ENCODE peak calls at places on chromosomes 16 and 17, in ten cellular contexts. One of them, this sample, is unnamed. For H3K27me3, the result is how much of the 10 kb centered on the place peaks cover.

GRCh38 chr16:80034469-80034826 is 433.9 kb upstream of the MAF start:
- DNase-seq in heart right ventricle: no peak
- DNase-seq in ovary: no peak
- DNase-seq in spleen: no peak
- DNase-seq in pancreas: no peak
- DNase-seq in effector memory CD4-positive, alpha-beta T cell: no peak
- DNase-seq in neural progenitor cell: no peak
- DNase-seq in fibroblast of lung: no peak
- DNase-seq in mesendoderm: no peak
- DNase-seq in tibial artery: no peak
- DNase-seq in this sample: no peak

GRCh38 chr17:78829477-78829876 is 11.1 kb downstream of the USP36 start:
- DNase-seq in mesendoderm: no peak
- DNase-seq in ovary: no peak
- DNase-seq in spleen: no peak
- DNase-seq in heart right ventricle: no peak
- DNase-seq in neural progenitor cell: no peak
- DNase-seq in fibroblast of lung: no peak
- DNase-seq in pancreas: no peak
- DNase-seq in effector memory CD4-positive, alpha-beta T cell: no peak
- DNase-seq in tibial artery: no peak
- DNase-seq in this sample: no peak

GRCh38 chr17:57925361-57925990 is 29.7 kb downstream of the CUEDC1 start:
- DNase-seq in tibial artery: no peak
- DNase-seq in heart right ventricle: no peak
- DNase-seq in neural progenitor cell: peak
- DNase-seq in fibroblast of lung: no peak
- DNase-seq in ovary: no peak
- DNase-seq in mesendoderm: no peak
- DNase-seq in pancreas: no peak
- DNase-seq in spleen: no peak
- DNase-seq in effector memory CD4-positive, alpha-beta T cell: no peak
- DNase-seq in this sample: no peak

GRCh38 chr17:41287050-41287449 is 11.6 kb downstream of the KRTAP9-7 start:
- DNase-seq in spleen: no peak
- DNase-seq in ovary: no peak
- DNase-seq in mesendoderm: no peak
- DNase-seq in neural progenitor cell: no peak
- DNase-seq in tibial artery: no peak
- DNase-seq in pancreas: no peak
- DNase-seq in fibroblast of lung: no peak
- DNase-seq in heart right ventricle: no peak
- DNase-seq in effector memory CD4-positive, alpha-beta T cell: no peak
- DNase-seq in this sample: no peak

GRCh38 chr17:81549826-81550225 is 2.3 kb downstream of the FAAP100 start:
- DNase-seq in spleen: no peak
- DNase-seq in tibial artery: no peak
- DNase-seq in fibroblast of lung: no peak
- DNase-seq in heart right ventricle: no peak
- DNase-seq in ovary: no peak
- DNase-seq in neural progenitor cell: no peak
- DNase-seq in pancreas: peak
- DNase-seq in mesendoderm: no peak
- DNase-seq in effector memory CD4-positive, alpha-beta T cell: no peak
- DNase-seq in this sample: no peak

GRCh38 chr17:67165201-67165600 is 79.8 kb downstream of the HELZ start:
- DNase-seq in ovary: no peak
- DNase-seq in pancreas: no peak
- DNase-seq in spleen: no peak
- DNase-seq in tibial artery: no peak
- DNase-seq in mesendoderm: no peak
- DNase-seq in neural progenitor cell: no peak
- DNase-seq in fibroblast of lung: no peak
- DNase-seq in heart right ventricle: peak
- DNase-seq in effector memory CD4-positive, alpha-beta T cell: no peak
- DNase-seq in this sample: no peak

GRCh38 chr16:50315346-50315997 is 49.1 kb downstream of the ADCY7 start:
- DNase-seq in pancreas: no peak
- DNase-seq in fibroblast of lung: peak
- DNase-seq in ovary: no peak
- DNase-seq in spleen: peak
- DNase-seq in heart right ventricle: no peak
- DNase-seq in mesendoderm: no peak
- DNase-seq in neural progenitor cell: no peak
- DNase-seq in effector memory CD4-positive, alpha-beta T cell: no peak
- DNase-seq in tibial artery: peak
- DNase-seq in this sample: no peak

GRCh38 chr16:89023621-89024511 is 46.9 kb upstream of the CBFA2T3 start:
- DNase-seq in mesendoderm: no peak
- DNase-seq in pancreas: peak
- DNase-seq in fibroblast of lung: no peak
- DNase-seq in spleen: peak
- DNase-seq in heart right ventricle: no peak
- DNase-seq in tibial artery: no peak
- DNase-seq in neural progenitor cell: no peak
- DNase-seq in effector memory CD4-positive, alpha-beta T cell: no peak
- DNase-seq in ovary: no peak
- DNase-seq in this sample: no peak

GRCh38 chr17:49692751-49693150 is 14.9 kb upstream of the SPOP start:
- DNase-seq in tibial artery: no peak
- DNase-seq in neural progenitor cell: no peak
- DNase-seq in ovary: no peak
- DNase-seq in effector memory CD4-positive, alpha-beta T cell: no peak
- DNase-seq in pancreas: no peak
- DNase-seq in fibroblast of lung: no peak
- DNase-seq in mesendoderm: no peak
- DNase-seq in spleen: no peak
- DNase-seq in heart right ventricle: no peak
- DNase-seq in this sample: no peak

GRCh38 chr17:49691086-49691676 is 13.3 kb upstream of the SPOP start:
- DNase-seq in effector memory CD4-positive, alpha-beta T cell: no peak
- DNase-seq in ovary: no peak
- DNase-seq in neural progenitor cell: no peak
- DNase-seq in tibial artery: peak
- DNase-seq in pancreas: no peak
- DNase-seq in fibroblast of lung: peak
- DNase-seq in mesendoderm: no peak
- DNase-seq in heart right ventricle: peak
- DNase-seq in spleen: no peak
- DNase-seq in this sample: no peak

GRCh38 chr17:49690256-49690655 is 12.4 kb upstream of the SPOP start:
- DNase-seq in pancreas: no peak
- DNase-seq in fibroblast of lung: no peak
- DNase-seq in neural progenitor cell: no peak
- DNase-seq in tibial artery: no peak
- DNase-seq in ovary: no peak
- DNase-seq in effector memory CD4-positive, alpha-beta T cell: no peak
- DNase-seq in mesendoderm: no peak
- DNase-seq in spleen: no peak
- DNase-seq in heart right ventricle: no peak
- DNase-seq in this sample: no peak

GRCh38 chr17:49691677-49692191 is 13.8 kb upstream of the SPOP start:
- DNase-seq in ovary: no peak
- DNase-seq in spleen: no peak
- DNase-seq in effector memory CD4-positive, alpha-beta T cell: no peak
- DNase-seq in fibroblast of lung: peak
- DNase-seq in tibial artery: no peak
- DNase-seq in heart right ventricle: no peak
- DNase-seq in pancreas: no peak
- DNase-seq in mesendoderm: peak
- DNase-seq in neural progenitor cell: no peak
- DNase-seq in this sample: no peak

DNA sequence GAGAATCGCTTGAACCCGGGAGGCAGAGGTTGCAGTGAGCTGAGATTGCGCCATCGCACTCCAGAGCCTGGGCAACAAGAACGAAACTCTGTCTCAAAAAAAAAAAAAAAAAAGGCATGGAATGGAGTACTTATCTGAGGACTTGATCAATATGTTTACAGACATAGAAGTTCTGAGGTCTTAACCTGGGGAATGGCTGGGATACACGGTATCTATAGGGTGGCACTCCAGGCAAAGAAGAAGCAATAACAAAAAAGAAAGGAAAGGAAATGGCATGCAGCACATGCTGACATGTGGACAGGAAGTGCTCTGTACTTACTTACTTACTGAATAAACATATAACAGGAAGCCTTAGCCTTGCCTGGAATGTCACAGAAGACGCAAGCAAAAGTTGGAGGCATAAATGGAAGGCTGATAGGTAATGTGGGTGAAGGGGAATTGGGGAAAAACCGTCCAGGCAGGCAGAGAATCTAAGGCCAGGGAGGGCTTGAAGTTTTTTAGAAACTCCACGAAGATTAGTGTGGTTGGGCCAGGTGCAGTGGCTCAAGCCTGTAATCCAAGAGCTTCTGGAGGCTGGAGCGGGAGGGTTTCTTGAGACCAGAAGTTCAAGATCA is 10.1 kb upstream of the SPOP start:
- DNase-seq in tibial artery: no peak
- DNase-seq in pancreas: no peak
- DNase-seq in effector memory CD4-positive, alpha-beta T cell: no peak
- DNase-seq in mesendoderm: no peak
- DNase-seq in spleen: peak
- DNase-seq in heart right ventricle: peak
- DNase-seq in ovary: no peak
- DNase-seq in fibroblast of lung: peak
- DNase-seq in neural progenitor cell: no peak
- DNase-seq in this sample: peak
- H3K27ac ChIP-seq in tibial artery: peak
- H3K27ac ChIP-seq in pancreas: no peak
- H3K27ac ChIP-seq in effector memory CD4-positive, alpha-beta T cell: peak
- H3K27ac ChIP-seq in mesendoderm: no peak
- H3K27ac ChIP-seq in spleen: peak
- H3K27ac ChIP-seq in heart right ventricle: peak
- H3K27ac ChIP-seq in ovary: no peak
- H3K27ac ChIP-seq in fibroblast of lung: no peak
- H3K27ac ChIP-seq in neural progenitor cell: no peak
- H3K27ac ChIP-seq in this sample: peak

GRCh38 chr17:74545456-74546230 is at the start of gene CD300C:
- DNase-seq in tibial artery: no peak
- DNase-seq in pancreas: no peak
- DNase-seq in ovary: no peak
- DNase-seq in heart right ventricle: no peak
- DNase-seq in effector memory CD4-positive, alpha-beta T cell: no peak
- DNase-seq in neural progenitor cell: no peak
- DNase-seq in mesendoderm: no peak
- DNase-seq in fibroblast of lung: no peak
- DNase-seq in spleen: peak
- DNase-seq in this sample: no peak

GRCh38 chr17:74543406-74543805 is 2.5 kb downstream of the CD300C start:
- DNase-seq in tibial artery: no peak
- DNase-seq in pancreas: no peak
- DNase-seq in ovary: no peak
- DNase-seq in effector memory CD4-positive, alpha-beta T cell: no peak
- DNase-seq in spleen: no peak
- DNase-seq in mesendoderm: peak
- DNase-seq in neural progenitor cell: no peak
- DNase-seq in fibroblast of lung: no peak
- DNase-seq in heart right ventricle: no peak
- DNase-seq in this sample: no peak

GRCh38 chr17:74544991-74545441 is 899 bp downstream of the CD300C start:
- DNase-seq in pancreas: no peak
- DNase-seq in spleen: no peak
- DNase-seq in neural progenitor cell: no peak
- DNase-seq in ovary: no peak
- DNase-seq in mesendoderm: no peak
- DNase-seq in tibial artery: no peak
- DNase-seq in heart right ventricle: no peak
- DNase-seq in fibroblast of lung: no peak
- DNase-seq in effector memory CD4-positive, alpha-beta T cell: no peak
- DNase-seq in this sample: no peak

GRCh38 chr17:74542727-74543383 is 3.1 kb downstream of the CD300C start:
- DNase-seq in neural progenitor cell: no peak
- DNase-seq in mesendoderm: no peak
- DNase-seq in effector memory CD4-positive, alpha-beta T cell: no peak
- DNase-seq in pancreas: no peak
- DNase-seq in fibroblast of lung: no peak
- DNase-seq in spleen: no peak
- DNase-seq in ovary: no peak
- DNase-seq in heart right ventricle: no peak
- DNase-seq in tibial artery: no peak
- DNase-seq in this sample: no peak

DNA sequence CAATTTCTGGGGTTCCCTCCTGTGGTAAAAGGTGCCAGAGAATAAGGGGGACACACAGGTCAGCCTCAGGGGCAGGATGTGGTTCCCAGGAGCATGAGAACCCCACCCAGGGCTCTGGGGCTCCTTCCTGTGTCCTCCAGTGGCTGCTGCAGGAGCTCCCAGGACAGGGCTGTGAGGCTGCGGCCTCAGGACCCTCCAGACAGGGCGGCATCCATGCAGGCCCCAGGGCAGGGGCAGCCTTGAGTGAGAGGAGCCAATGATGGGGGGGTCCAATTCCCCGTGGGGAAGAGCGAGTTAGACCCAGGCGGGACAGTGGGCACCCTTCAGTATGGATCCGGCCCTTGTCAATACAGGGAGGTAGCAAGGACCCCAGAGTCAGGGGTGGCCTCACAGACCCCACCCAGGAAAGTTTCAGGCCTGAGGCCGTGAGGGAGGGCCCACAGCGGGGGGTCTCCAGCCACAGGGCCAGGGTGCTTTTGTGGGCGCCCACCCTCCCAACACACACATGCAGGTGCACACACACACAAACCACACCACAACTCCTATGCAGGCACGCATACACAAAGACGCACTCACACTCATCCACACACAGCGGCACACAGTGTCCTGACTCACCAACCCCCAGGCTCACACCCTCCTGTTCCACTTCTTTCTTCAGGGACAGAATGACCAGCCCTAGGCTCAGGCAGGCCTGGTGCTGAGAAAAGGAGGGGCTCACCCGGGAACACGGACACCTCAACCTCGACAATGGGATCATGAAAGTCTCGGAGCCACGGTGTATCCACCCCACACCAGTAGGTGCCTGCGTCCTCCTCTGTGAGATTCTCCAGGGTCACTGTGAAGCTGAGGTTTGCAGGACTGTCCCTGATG is 1.8 kb downstream of the CD300C start:
- DNase-seq in pancreas: no peak
- DNase-seq in neural progenitor cell: no peak
- DNase-seq in spleen: no peak
- DNase-seq in ovary: no peak
- DNase-seq in fibroblast of lung: no peak
- DNase-seq in mesendoderm: no peak
- DNase-seq in effector memory CD4-positive, alpha-beta T cell: no peak
- DNase-seq in tibial artery: no peak
- DNase-seq in heart right ventricle: no peak
- DNase-seq in this sample: no peak
- H3K27me3 ChIP-seq in pancreas: under half
- H3K27me3 ChIP-seq in neural progenitor cell: under half
- H3K27me3 ChIP-seq in spleen: under half
- H3K27me3 ChIP-seq in ovary: under half
- H3K27me3 ChIP-seq in fibroblast of lung: under half
- H3K27me3 ChIP-seq in mesendoderm: under half
- H3K27me3 ChIP-seq in effector memory CD4-positive, alpha-beta T cell: under half
- H3K27me3 ChIP-seq in tibial artery: under half
- H3K27me3 ChIP-seq in heart right ventricle: under half
- H3K27me3 ChIP-seq in this sample: under half

GRCh38 chr16:57858635-57859034 is 56.3 kb upstream of the KIFC3 start:
- DNase-seq in pancreas: no peak
- DNase-seq in mesendoderm: no peak
- DNase-seq in heart right ventricle: no peak
- DNase-seq in ovary: no peak
- DNase-seq in fibroblast of lung: no peak
- DNase-seq in tibial artery: no peak
- DNase-seq in neural progenitor cell: no peak
- DNase-seq in spleen: peak
- DNase-seq in effector memory CD4-positive, alpha-beta T cell: no peak
- DNase-seq in this sample: no peak

GRCh38 chr16:57863434-57864160 is 61.3 kb upstream of the KIFC3 start:
- DNase-seq in fibroblast of lung: peak
- DNase-seq in mesendoderm: peak
- DNase-seq in spleen: no peak
- DNase-seq in ovary: peak
- DNase-seq in pancreas: peak
- DNase-seq in tibial artery: peak
- DNase-seq in effector memory CD4-positive, alpha-beta T cell: no peak
- DNase-seq in heart right ventricle: peak
- DNase-seq in neural progenitor cell: peak
- DNase-seq in this sample: no peak

GRCh38 chr16:57855188-57855587 is 52.9 kb upstream of the KIFC3 start:
- DNase-seq in mesendoderm: no peak
- DNase-seq in neural progenitor cell: no peak
- DNase-seq in ovary: no peak
- DNase-seq in spleen: peak
- DNase-seq in heart right ventricle: no peak
- DNase-seq in effector memory CD4-positive, alpha-beta T cell: no peak
- DNase-seq in pancreas: no peak
- DNase-seq in fibroblast of lung: no peak
- DNase-seq in tibial artery: no peak
- DNase-seq in this sample: no peak

GRCh38 chr16:57862698-57863433 is 60.6 kb upstream of the KIFC3 start:
- DNase-seq in spleen: no peak
- DNase-seq in effector memory CD4-positive, alpha-beta T cell: no peak
- DNase-seq in neural progenitor cell: peak
- DNase-seq in ovary: no peak
- DNase-seq in fibroblast of lung: no peak
- DNase-seq in mesendoderm: peak
- DNase-seq in heart right ventricle: no peak
- DNase-seq in tibial artery: no peak
- DNase-seq in pancreas: no peak
- DNase-seq in this sample: no peak

DNA sequence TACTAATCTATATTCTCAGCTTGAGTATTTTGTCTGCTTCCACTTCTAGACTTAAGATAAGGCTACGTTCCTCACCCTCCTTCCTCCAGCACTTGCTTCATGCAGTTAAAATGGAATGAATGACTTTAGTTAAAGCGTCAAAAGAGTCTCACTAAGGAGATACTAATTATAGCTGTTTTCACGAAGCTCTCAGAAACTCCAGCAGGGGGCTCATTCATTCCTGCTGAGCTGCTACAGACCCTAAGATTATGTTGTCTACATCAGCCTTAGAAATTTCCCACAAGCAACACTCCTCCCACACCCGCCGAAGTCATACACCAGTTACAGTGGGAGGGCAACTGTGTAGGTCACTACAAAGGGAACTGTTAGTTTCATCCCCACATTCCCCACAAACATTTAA is 57.0 kb upstream of the KIFC3 start:
- DNase-seq in pancreas: no peak
- DNase-seq in heart right ventricle: no peak
- DNase-seq in spleen: peak
- DNase-seq in effector memory CD4-positive, alpha-beta T cell: no peak
- DNase-seq in neural progenitor cell: peak
- DNase-seq in mesendoderm: peak
- DNase-seq in ovary: no peak
- DNase-seq in tibial artery: no peak
- DNase-seq in fibroblast of lung: peak
- DNase-seq in this sample: no peak
- H3K27ac ChIP-seq in pancreas: no peak
- H3K27ac ChIP-seq in heart right ventricle: peak
- H3K27ac ChIP-seq in spleen: no peak
- H3K27ac ChIP-seq in effector memory CD4-positive, alpha-beta T cell: no peak
- H3K27ac ChIP-seq in neural progenitor cell: no peak
- H3K27ac ChIP-seq in mesendoderm: no peak
- H3K27ac ChIP-seq in ovary: no peak
- H3K27ac ChIP-seq in tibial artery: no peak
- H3K27ac ChIP-seq in fibroblast of lung: no peak
- H3K27ac ChIP-seq in this sample: no peak

GRCh38 chr16:3173892-3174617 is 13.9 kb upstream of the OR1F1 start:
- DNase-seq in fibroblast of lung: no peak
- DNase-seq in ovary: no peak
- DNase-seq in tibial artery: no peak
- DNase-seq in pancreas: no peak
- DNase-seq in spleen: peak
- DNase-seq in effector memory CD4-positive, alpha-beta T cell: no peak
- DNase-seq in mesendoderm: peak
- DNase-seq in heart right ventricle: no peak
- DNase-seq in neural progenitor cell: peak
- DNase-seq in this sample: no peak

GRCh38 chr16:3171855-3172593 is 16.0 kb upstream of the OR1F1 start:
- DNase-seq in mesendoderm: peak
- DNase-seq in tibial artery: no peak
- DNase-seq in effector memory CD4-positive, alpha-beta T cell: no peak
- DNase-seq in spleen: peak
- DNase-seq in ovary: no peak
- DNase-seq in neural progenitor cell: peak
- DNase-seq in fibroblast of lung: peak
- DNase-seq in pancreas: no peak
- DNase-seq in heart right ventricle: no peak
- DNase-seq in this sample: peak

GRCh38 chr16:3171181-3171854 is 16.7 kb upstream of the OR1F1 start:
- DNase-seq in ovary: no peak
- DNase-seq in tibial artery: no peak
- DNase-seq in mesendoderm: peak
- DNase-seq in spleen: peak
- DNase-seq in effector memory CD4-positive, alpha-beta T cell: peak
- DNase-seq in pancreas: no peak
- DNase-seq in fibroblast of lung: no peak
- DNase-seq in neural progenitor cell: peak
- DNase-seq in heart right ventricle: no peak
- DNase-seq in this sample: peak

GRCh38 chr16:3174618-3175148 is 13.3 kb upstream of the OR1F1 start:
- DNase-seq in fibroblast of lung: no peak
- DNase-seq in spleen: peak
- DNase-seq in effector memory CD4-positive, alpha-beta T cell: no peak
- DNase-seq in heart right ventricle: no peak
- DNase-seq in tibial artery: no peak
- DNase-seq in mesendoderm: no peak
- DNase-seq in neural progenitor cell: no peak
- DNase-seq in pancreas: no peak
- DNase-seq in ovary: no peak
- DNase-seq in this sample: no peak

GRCh38 chr16:3175157-3176153 is 12.5 kb upstream of the OR1F1 start:
- DNase-seq in heart right ventricle: no peak
- DNase-seq in pancreas: no peak
- DNase-seq in tibial artery: no peak
- DNase-seq in fibroblast of lung: peak
- DNase-seq in ovary: no peak
- DNase-seq in spleen: peak
- DNase-seq in effector memory CD4-positive, alpha-beta T cell: no peak
- DNase-seq in mesendoderm: peak
- DNase-seq in neural progenitor cell: peak
- DNase-seq in this sample: no peak
- H3K27me3 ChIP-seq in heart right ventricle: half or more
- H3K27me3 ChIP-seq in pancreas: half or more
- H3K27me3 ChIP-seq in tibial artery: half or more
- H3K27me3 ChIP-seq in fibroblast of lung: under half
- H3K27me3 ChIP-seq in ovary: under half
- H3K27me3 ChIP-seq in spleen: half or more
- H3K27me3 ChIP-seq in effector memory CD4-positive, alpha-beta T cell: under half
- H3K27me3 ChIP-seq in mesendoderm: under half
- H3K27me3 ChIP-seq in neural progenitor cell: half or more
- H3K27me3 ChIP-seq in this sample: under half

This sample was measured in CD4-positive, alpha-beta memory T cell.